ENCODE peak calls at places on chromosomes 12 and 14, in five cellular contexts. R is IMR-90, T is kidney epithelial cell, L is HCT116, Y is AG10803. O is an unnamed sample.

GRCh38 chr14:73261075-73261474 is 23.8 kb downstream of the PAPLN start:
- DNase-seq in T (no peak), R (no peak), L (no peak), Y (no peak), O (no peak)

GRCh38 chr14:94936901-94937321 is 167.0 kb upstream of the GSC start:
- DNase-seq in L (no peak), R (no peak), Y (no peak), T (no peak), O (no peak)

GRCh38 chr12:24232531-24232930 is 283.1 kb upstream of the SOX5 start:
- DNase-seq in L (no peak), R (no peak), Y (no peak), T (no peak), O (no peak)

GRCh38 chr14:66360526-66360925 is 125.6 kb upstream of the CCDC196 start:
- DNase-seq in R (no peak), Y (no peak), L (no peak), T (no peak), O (no peak)

GRCh38 chr14:98822917-98823316 is 449.1 kb downstream of the BCL11B start:
- DNase-seq in Y (no peak), T (no peak), R (no peak), L (no peak), O (no peak)

GRCh38 chr14:88825078-88825458 is 617 bp downstream of the TTC8 start:
- DNase-seq in T (no peak), L (no peak), R (peak; percentile 23), Y (no peak), O (no peak)

GRCh38 chr14:47826809-47827208 is 151.4 kb upstream of the MDGA2 start:
- DNase-seq in Y (no peak), R (no peak), L (no peak), T (no peak), O (no peak)

GRCh38 chr12:15787801-15788200 is 1.4 kb downstream of the EPS8 start:
- DNase-seq in T (no peak), L (no peak), R (no peak), Y (no peak), O (no peak)

GRCh38 chr12:1912580-1913376 is 5.7 kb downstream of the CACNA2D4 start:
- DNase-seq in R (no peak), T (peak; percentile 5), Y (no peak), L (no peak), O (no peak)

GRCh38 chr14:39339003-39339402 is 93.2 kb downstream of the FBXO33 start:
- DNase-seq in Y (no peak), R (no peak), L (no peak), T (no peak), O (no peak)

GRCh38 chr14:58243790-58244555 is 670 bp upstream of the PSMA3 start:
- DNase-seq in R (no peak), T (no peak), Y (no peak), L (peak; percentile 26), O (no peak)

GRCh38 chr12:48997719-48998496 is 1.3 kb downstream of the DDN start:
- DNase-seq in R (no peak), L (no peak), Y (no peak), T (no peak), O (no peak)

GRCh38 chr12:48998497-48999353 is 450 bp downstream of the DDN start:
- DNase-seq in Y (no peak), T (no peak), R (peak; percentile 30), L (no peak), O (no peak)

GRCh38 chr12:48996794-48997718 is 2.1 kb downstream of the DDN start:
- DNase-seq in Y (peak; percentile 65), L (no peak), R (peak; percentile 67), T (no peak), O (peak; percentile 73)

GRCh38 chr12:49000346-49000745 is 1.2 kb upstream of the DDN start:
- DNase-seq in R (no peak), L (no peak), T (no peak), Y (no peak), O (no peak)

GRCh38 chr12:48999371-49000131 is at the start of gene DDN:
- DNase-seq in L (peak; percentile 45), T (no peak), R (peak; percentile 52), Y (peak; percentile 20), O (no peak)
- TF ChIP-seq CTCF in L (no peak), T (no peak), R (no peak), Y (no peak), O (no peak)

GRCh38 chr12:12562585-12563245 is at the start of gene DUSP16:
- DNase-seq in L (peak; percentile 72), T (peak; percentile 88), Y (peak; percentile 89), R (peak; percentile 95), O (peak; percentile 99)
- TF ChIP-seq CTCF in L (no peak), T (no peak), Y (peak; percentile 7), R (peak; percentile 14), O (peak; percentile 36)

GRCh38 chr14:74563621-74564159 is 48.3 kb downstream of the LTBP2 start:
- DNase-seq in R (peak; percentile 31), L (no peak), T (no peak), Y (no peak), O (no peak)
- TF ChIP-seq CTCF in R (no peak), L (no peak), T (no peak), Y (no peak), O (no peak)

GRCh38 chr14:23438130-23438893 is 2.9 kb upstream of the MYH7 start:
- DNase-seq in Y (no peak), R (no peak), L (no peak), T (no peak), O (no peak)

GRCh38 chr14:23443411-23443812 is 8.0 kb upstream of the MYH7 start:
- DNase-seq in R (no peak), Y (no peak), T (no peak), L (no peak), O (no peak)

GRCh38 chr14:23442721-23443356 is 7.4 kb upstream of the MYH7 start:
- DNase-seq in R (no peak), T (no peak), Y (no peak), L (no peak), O (no peak)

GRCh38 chr14:23439107-23439835 is 3.8 kb upstream of the MYH7 start:
- DNase-seq in Y (no peak), L (no peak), T (no peak), R (no peak), O (no peak)

DNA sequence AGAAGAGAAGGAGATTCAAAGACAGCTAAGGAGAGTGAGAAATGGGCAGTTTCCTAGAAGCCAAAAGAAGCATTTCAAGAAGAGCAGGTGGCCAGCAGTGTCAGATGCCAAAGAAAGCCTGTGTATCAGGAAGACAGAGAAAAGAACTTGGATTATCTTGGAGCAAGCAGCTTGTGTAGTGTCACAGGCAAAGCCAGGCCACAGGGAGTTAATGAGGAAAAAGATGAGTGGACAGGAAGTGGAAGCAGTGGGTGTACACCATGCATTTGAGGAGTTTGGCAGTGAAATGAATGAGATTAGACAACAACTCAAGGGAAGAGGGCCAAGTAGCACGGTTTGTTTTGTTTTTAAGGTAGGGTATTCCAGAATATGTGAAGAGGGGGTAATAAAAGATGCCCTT is 5.6 kb upstream of the MYH7 start:
- DNase-seq in T (no peak), R (no peak), L (no peak), Y (no peak), O (no peak)
- TF ChIP-seq CTCF in T (no peak), R (no peak), L (no peak), Y (no peak), O (no peak)

GRCh38 chr12:26921886-26922285 is 15.9 kb downstream of the INTS13 start:
- DNase-seq in R (no peak), Y (no peak), T (no peak), L (no peak), O (no peak)

GRCh38 chr12:26919216-26919555 is 18.6 kb downstream of the INTS13 start:
- DNase-seq in L (no peak), T (no peak), R (no peak), Y (no peak), O (no peak)

GRCh38 chr12:26918321-26919215 is 19.2 kb downstream of the INTS13 start:
- DNase-seq in R (peak; percentile 7), T (no peak), Y (no peak), L (no peak), O (no peak)
- TF ChIP-seq CTCF in R (peak; percentile 29), T (no peak), Y (peak; percentile 39), L (no peak), O (peak; percentile 30)

DNA sequence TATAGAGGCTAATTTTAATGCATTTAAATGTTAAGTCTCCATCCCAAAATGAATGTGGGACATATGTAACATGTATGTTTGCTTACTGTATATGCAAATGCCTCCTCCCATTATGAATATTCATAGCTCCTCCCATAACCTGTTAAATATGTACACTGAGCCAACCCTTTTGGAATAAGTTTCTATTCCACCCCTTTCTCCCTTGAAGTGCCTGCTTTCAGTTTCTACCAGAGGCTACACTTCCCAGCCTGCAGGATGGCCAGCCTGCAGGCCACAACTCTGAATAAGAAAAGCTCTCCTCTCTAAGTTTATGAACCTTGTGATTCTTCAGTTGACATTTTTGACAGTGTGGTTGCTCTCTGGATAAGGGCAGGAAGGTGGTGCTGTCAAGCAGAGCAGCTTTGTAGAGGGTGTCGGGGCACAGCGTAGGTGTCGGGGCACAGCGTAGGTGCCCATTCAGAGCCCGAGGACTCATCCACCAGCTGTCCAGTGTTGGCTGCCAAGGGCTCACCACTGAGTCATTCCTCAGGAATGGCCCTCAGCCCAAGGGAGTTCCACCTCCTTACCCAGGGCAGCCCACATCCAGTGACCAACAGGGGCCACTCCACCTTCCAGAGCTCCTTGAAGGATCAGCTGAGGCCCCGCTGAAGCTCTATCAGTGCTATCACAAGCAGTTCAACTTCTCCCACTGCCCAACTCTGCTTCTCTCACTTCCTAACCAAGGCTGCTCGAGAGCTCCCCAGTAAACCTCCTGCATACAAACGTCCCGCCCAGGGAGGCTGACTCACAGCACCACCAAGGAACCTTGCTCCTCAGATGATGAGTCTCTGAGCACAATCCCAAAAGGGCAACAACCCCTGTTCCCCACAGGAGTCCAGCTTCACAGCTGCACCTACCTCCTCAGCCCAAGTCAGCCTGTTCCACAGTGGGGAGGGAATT is 31.4 kb downstream of the VWF start:
- DNase-seq in L (peak; percentile 82), Y (peak; percentile 83), T (peak; percentile 91), R (peak; percentile 92), O (peak; percentile 97)
- TF ChIP-seq CTCF in L (no peak), Y (no peak), T (peak; percentile 19), R (no peak), O (no peak)

GRCh38 chr12:26162174-26162573 is 33.2 kb upstream of the SSPN start:
- DNase-seq in Y (no peak), T (no peak), R (no peak), L (no peak), O (no peak)

GRCh38 chr12:26156996-26157395 is 32.2 kb upstream of the BHLHE41 start:
- DNase-seq in R (no peak), L (no peak), T (peak; percentile 39), Y (no peak), O (no peak)

GRCh38 chr12:26156201-26156871 is 31.5 kb upstream of the BHLHE41 start:
- DNase-seq in R (no peak), L (no peak), T (peak; percentile 9), Y (no peak), O (no peak)

GRCh38 chr12:26153421-26154154 is 28.8 kb upstream of the BHLHE41 start:
- DNase-seq in Y (peak; percentile 95), L (peak; percentile 83), R (peak; percentile 97), T (peak; percentile 97), O (peak; percentile 97)

GRCh38 chr12:26158078-26158764 is 33.4 kb upstream of the BHLHE41 start:
- DNase-seq in R (no peak), L (no peak), T (no peak), Y (no peak), O (peak; percentile 60)
- TF ChIP-seq CTCF in R (no peak), L (no peak), T (no peak), Y (no peak), O (no peak)

O was measured in PC-9.